ENCODE peak calls at places on chromosomes 11 and 22, in seven cellular contexts. One of them, this sample, is unnamed.
A peak's percentile ranks its signal among the peaks of the same experiment; 100 is the strongest.

GRCh38 chr11:113553905-113554304 is 78.7 kb upstream of the DRD2 start:
- DNase-seq in skeletal muscle cell: no peak
- DNase-seq in activated CD4-positive, alpha-beta T cell treated with anti-CD3 and anti-CD28 coated beads, Interleukin-2, amount 10 ng/mL, durations not matched to agents 7 days and 5 days: no peak
- DNase-seq in amniotic stem cell: no peak
- DNase-seq in midbrain: no peak
- DNase-seq in neural crest cell: no peak
- DNase-seq in AML-193: no peak
- DNase-seq in this sample: no peak

GRCh38 chr11:17343907-17344306 is 7.7 kb upstream of the NCR3LG1 start:
- DNase-seq in skeletal muscle cell: peak; percentile 54
- DNase-seq in activated CD4-positive, alpha-beta T cell treated with anti-CD3 and anti-CD28 coated beads, Interleukin-2, amount 10 ng/mL, durations not matched to agents 7 days and 5 days: no peak
- DNase-seq in amniotic stem cell: peak; percentile 82
- DNase-seq in midbrain: no peak
- DNase-seq in neural crest cell: no peak
- DNase-seq in AML-193: no peak
- DNase-seq in this sample: no peak

GRCh38 chr22:44248926-44249325 is 63.8 kb downstream of the SHISAL1 start:
- DNase-seq in skeletal muscle cell: no peak
- DNase-seq in activated CD4-positive, alpha-beta T cell treated with anti-CD3 and anti-CD28 coated beads, Interleukin-2, amount 10 ng/mL, durations not matched to agents 7 days and 5 days: no peak
- DNase-seq in amniotic stem cell: no peak
- DNase-seq in midbrain: no peak
- DNase-seq in neural crest cell: no peak
- DNase-seq in AML-193: no peak
- DNase-seq in this sample: no peak

GRCh38 chr11:133934599-133935550 is 21.9 kb downstream of the IGSF9B start:
- DNase-seq in skeletal muscle cell: no peak
- DNase-seq in activated CD4-positive, alpha-beta T cell treated with anti-CD3 and anti-CD28 coated beads, Interleukin-2, amount 10 ng/mL, durations not matched to agents 7 days and 5 days: no peak
- DNase-seq in amniotic stem cell: peak; percentile 47
- DNase-seq in midbrain: peak; percentile 90
- DNase-seq in neural crest cell: peak; percentile 50
- DNase-seq in AML-193: no peak
- DNase-seq in this sample: no peak

GRCh38 chr11:35927730-35928129 is 16.1 kb upstream of the LDLRAD3 start:
- DNase-seq in skeletal muscle cell: peak; percentile 69
- DNase-seq in activated CD4-positive, alpha-beta T cell treated with anti-CD3 and anti-CD28 coated beads, Interleukin-2, amount 10 ng/mL, durations not matched to agents 7 days and 5 days: no peak
- DNase-seq in amniotic stem cell: no peak
- DNase-seq in midbrain: no peak
- DNase-seq in neural crest cell: no peak
- DNase-seq in AML-193: peak; percentile 90
- DNase-seq in this sample: peak; percentile 75

GRCh38 chr22:42074153-42074750 is at the start of gene PHETA2:
- DNase-seq in skeletal muscle cell: no peak
- DNase-seq in activated CD4-positive, alpha-beta T cell treated with anti-CD3 and anti-CD28 coated beads, Interleukin-2, amount 10 ng/mL, durations not matched to agents 7 days and 5 days: peak; percentile 58
- DNase-seq in amniotic stem cell: peak; percentile 6
- DNase-seq in midbrain: no peak
- DNase-seq in neural crest cell: no peak
- DNase-seq in AML-193: no peak
- DNase-seq in this sample: no peak

GRCh38 chr11:74677131-74677530 is 54.1 kb downstream of the CHRDL2 start:
- DNase-seq in skeletal muscle cell: no peak
- DNase-seq in activated CD4-positive, alpha-beta T cell treated with anti-CD3 and anti-CD28 coated beads, Interleukin-2, amount 10 ng/mL, durations not matched to agents 7 days and 5 days: no peak
- DNase-seq in amniotic stem cell: no peak
- DNase-seq in midbrain: no peak
- DNase-seq in neural crest cell: no peak
- DNase-seq in AML-193: no peak
- DNase-seq in this sample: peak; percentile 33

GRCh38 chr11:93623179-93623578 is 38.3 kb upstream of the CEP295 start:
- DNase-seq in skeletal muscle cell: peak; percentile 16
- DNase-seq in activated CD4-positive, alpha-beta T cell treated with anti-CD3 and anti-CD28 coated beads, Interleukin-2, amount 10 ng/mL, durations not matched to agents 7 days and 5 days: no peak
- DNase-seq in amniotic stem cell: no peak
- DNase-seq in midbrain: no peak
- DNase-seq in neural crest cell: no peak
- DNase-seq in AML-193: peak; percentile 51
- DNase-seq in this sample: no peak